ENCODE peak calls at places on chromosomes 5 and 9, in ten cellular contexts. H is pancreas, U is lower leg skin, G is cardiac fibroblast, I is breast epithelium, M is coronary artery, Y is astrocyte of the spinal cord, A is AG09309, R is cardiac muscle cell, J is left ventricle myocardium inferior. N is an unnamed sample.

GRCh38 chr5:38538161-38538560 is 18.3 kb downstream of the LIFR start:
- DNase-seq in H (no peak), U (no peak), G (no peak), I (no peak), M (no peak), Y (no peak), A (no peak), R (no peak), J (no peak), N (no peak)

GRCh38 chr9:73807956-73808355 is 656.3 kb downstream of the ANXA1 start:
- DNase-seq in H (no peak), U (no peak), G (peak), I (no peak), M (no peak), Y (peak), A (no peak), R (no peak), J (no peak), N (no peak)

GRCh38 chr5:20514145-20514544 is 526.1 kb upstream of the CDH18 start:
- DNase-seq in H (no peak), U (no peak), G (no peak), I (no peak), M (no peak), Y (no peak), A (no peak), R (no peak), J (no peak), N (no peak)

GRCh38 chr5:30804739-30805313 is 388.7 kb upstream of the CDH6 start:
- DNase-seq in H (no peak), U (no peak), G (peak), I (no peak), M (no peak), Y (peak), A (no peak), R (peak), J (no peak), N (no peak)

GRCh38 chr9:98890256-98890655 is 53.5 kb upstream of the COL15A1 start:
- DNase-seq in H (peak), U (peak), G (no peak), I (no peak), M (no peak), Y (no peak), A (no peak), R (no peak), J (no peak), N (no peak)

GRCh38 chr5:135135530-135136201 is 101.6 kb upstream of the PITX1 start:
- DNase-seq in H (no peak), U (peak), G (peak), I (no peak), M (peak), Y (peak), A (peak), R (peak), J (peak), N (no peak)

GRCh38 chr5:53246042-53246836 is 136.7 kb upstream of the MOCS2 start:
- DNase-seq in H (no peak), U (no peak), G (peak), I (no peak), M (no peak), Y (peak), A (peak), R (peak), J (no peak), N (no peak)

GRCh38 chr9:119509291-119509905 is 140.2 kb upstream of the BRINP1 start:
- DNase-seq in H (no peak), U (no peak), G (no peak), I (no peak), M (no peak), Y (no peak), A (no peak), R (no peak), J (no peak), N (no peak)

GRCh38 chr9:137286980-137287383 is 9.5 kb downstream of the TOR4A start:
- DNase-seq in H (peak), U (no peak), G (peak), I (no peak), M (no peak), Y (peak), A (no peak), R (peak), J (no peak), N (no peak)

GRCh38 chr9:123724211-123724831 is 205.6 kb downstream of the DENND1A start:
- DNase-seq in H (no peak), U (no peak), G (peak), I (no peak), M (no peak), Y (peak), A (peak), R (peak), J (no peak), N (no peak)

GRCh38 chr5:157172408-157172807 is 6.3 kb upstream of the GARIN3 start:
- DNase-seq in H (no peak), U (no peak), G (no peak), I (no peak), M (no peak), Y (no peak), A (no peak), R (no peak), J (no peak), N (no peak)

GRCh38 chr5:95917207-95917606 is 44.4 kb downstream of the ELL2 start:
- DNase-seq in H (no peak), U (no peak), G (no peak), I (no peak), M (no peak), Y (no peak), A (no peak), R (no peak), J (no peak), N (no peak)

GRCh38 chr5:80502795-80503194 is 14.9 kb downstream of the FAM151B start:
- DNase-seq in H (no peak), U (no peak), G (no peak), I (no peak), M (no peak), Y (no peak), A (no peak), R (no peak), J (no peak), N (no peak)

GRCh38 chr9:124551472-124552339 is 44.5 kb upstream of the NR5A1 start:
- DNase-seq in H (peak), U (no peak), G (peak), I (no peak), M (no peak), Y (peak), A (no peak), R (peak), J (peak), N (no peak)

GRCh38 chr9:16367605-16368424 is 502.7 kb downstream of the BNC2 start:
- DNase-seq in H (no peak), U (no peak), G (peak), I (no peak), M (no peak), Y (peak), A (peak), R (no peak), J (no peak), N (no peak)

GRCh38 chr5:178068293-178068692 is 45.0 kb upstream of the N4BP3 start:
- DNase-seq in H (no peak), U (no peak), G (no peak), I (no peak), M (no peak), Y (no peak), A (no peak), R (no peak), J (no peak), N (no peak)

GRCh38 chr9:128656416-128657343 is at the start of gene DYNC2I2:
- DNase-seq in H (peak), U (peak), G (peak), I (peak), M (peak), Y (peak), A (peak), R (peak), J (peak), N (peak)

GRCh38 chr9:91946196-91946595 is 3.8 kb downstream of the ROR2 start:
- DNase-seq in H (no peak), U (no peak), G (no peak), I (no peak), M (no peak), Y (no peak), A (no peak), R (no peak), J (no peak), N (no peak)

GRCh38 chr9:121048618-121049017 is 1.5 kb downstream of the C5 start:
- DNase-seq in H (no peak), U (no peak), G (no peak), I (no peak), M (no peak), Y (no peak), A (no peak), R (no peak), J (no peak), N (no peak)

GRCh38 chr5:39584921-39585320 is 160.1 kb upstream of the DAB2 start:
- DNase-seq in H (no peak), U (no peak), G (peak), I (no peak), M (no peak), Y (peak), A (no peak), R (peak), J (no peak), N (peak)

GRCh38 chr9:77586591-77586990 is 61.5 kb downstream of the GNA14 start:
- DNase-seq in H (no peak), U (no peak), G (no peak), I (no peak), M (no peak), Y (no peak), A (no peak), R (no peak), J (no peak), N (no peak)

GRCh38 chr9:70419546-70420266 is 5.2 kb upstream of the KLF9 start:
- DNase-seq in H (peak), U (peak), G (peak), I (peak), M (peak), Y (peak), A (peak), R (no peak), J (peak), N (peak)

GRCh38 chr5:109876030-109876726 is 186.5 kb downstream of the MAN2A1 start:
- DNase-seq in H (no peak), U (no peak), G (no peak), I (no peak), M (no peak), Y (no peak), A (no peak), R (no peak), J (no peak), N (no peak)

GRCh38 chr9:37972346-37972745 is 68.4 kb upstream of the SLC25A51 start:
- DNase-seq in H (peak), U (no peak), G (no peak), I (no peak), M (no peak), Y (no peak), A (no peak), R (peak), J (no peak), N (peak)

GRCh38 chr5:108711898-108712297 is 35.8 kb upstream of the FER start:
- DNase-seq in H (no peak), U (no peak), G (no peak), I (no peak), M (no peak), Y (no peak), A (no peak), R (no peak), J (no peak), N (no peak)

GRCh38 chr5:111453747-111454146 is 58.6 kb downstream of the STARD4 start:
- DNase-seq in H (no peak), U (no peak), G (peak), I (no peak), M (no peak), Y (peak), A (peak), R (peak), J (no peak), N (peak)

GRCh38 chr9:101400120-101400519 is 1.5 kb downstream of the ZNF189 start:
- DNase-seq in H (no peak), U (peak), G (peak), I (no peak), M (no peak), Y (no peak), A (no peak), R (peak), J (peak), N (no peak)

GRCh38 chr9:126329476-126330275 is 3.0 kb downstream of the MVB12B start:
- DNase-seq in H (no peak), U (peak), G (no peak), I (no peak), M (peak), Y (no peak), A (no peak), R (no peak), J (no peak), N (no peak)

GRCh38 chr5:81233080-81233634 is at the start of gene CKMT2:
- DNase-seq in H (peak), U (peak), G (peak), I (peak), M (peak), Y (peak), A (no peak), R (peak), J (peak), N (no peak)

GRCh38 chr5:132465095-132465707 is 25.4 kb downstream of the IRF1 start:
- DNase-seq in H (no peak), U (no peak), G (no peak), I (no peak), M (no peak), Y (no peak), A (no peak), R (no peak), J (no peak), N (no peak)

GRCh38 chr5:56814361-56814962 is 887 bp upstream of the MAP3K1 start:
- DNase-seq in H (peak), U (peak), G (peak), I (peak), M (peak), Y (peak), A (no peak), R (no peak), J (peak), N (no peak)

GRCh38 chr9:93071464-93071863 is 13.0 kb downstream of the SUSD3 start:
- DNase-seq in H (no peak), U (no peak), G (peak), I (no peak), M (no peak), Y (no peak), A (no peak), R (peak), J (no peak), N (no peak)

GRCh38 chr5:166948679-166949078 is 1342.8 kb upstream of the WWC1 start:
- DNase-seq in H (no peak), U (no peak), G (no peak), I (no peak), M (no peak), Y (no peak), A (no peak), R (no peak), J (no peak), N (no peak)

GRCh38 chr5:178940569-178941360 is at the start of gene ZNF454:
- DNase-seq in H (peak), U (peak), G (peak), I (peak), M (peak), Y (peak), A (peak), R (peak), J (peak), N (peak)

GRCh38 chr9:132670816-132671371 is 630 bp downstream of the GTF3C4 start:
- DNase-seq in H (peak), U (no peak), G (peak), I (no peak), M (no peak), Y (no peak), A (no peak), R (peak), J (no peak), N (no peak)

GRCh38 chr5:36374275-36374862 is 72.7 kb upstream of the RANBP3L start:
- DNase-seq in H (no peak), U (no peak), G (peak), I (peak), M (no peak), Y (peak), A (peak), R (peak), J (no peak), N (no peak)

GRCh38 chr9:70438341-70438924 is 24.0 kb upstream of the KLF9 start:
- DNase-seq in H (peak), U (no peak), G (peak), I (no peak), M (peak), Y (peak), A (no peak), R (peak), J (peak), N (peak)

GRCh38 chr9:33762343-33762742 is 33.0 kb upstream of the PRSS3 start:
- DNase-seq in H (no peak), U (no peak), G (no peak), I (no peak), M (no peak), Y (no peak), A (no peak), R (no peak), J (no peak), N (no peak)
- TF ChIP-seq CTCF in H (no peak), U (no peak), G (no peak), I (no peak), M (no peak), Y (no peak), A (no peak), R (no peak), J (no peak), N (no peak)

DNA sequence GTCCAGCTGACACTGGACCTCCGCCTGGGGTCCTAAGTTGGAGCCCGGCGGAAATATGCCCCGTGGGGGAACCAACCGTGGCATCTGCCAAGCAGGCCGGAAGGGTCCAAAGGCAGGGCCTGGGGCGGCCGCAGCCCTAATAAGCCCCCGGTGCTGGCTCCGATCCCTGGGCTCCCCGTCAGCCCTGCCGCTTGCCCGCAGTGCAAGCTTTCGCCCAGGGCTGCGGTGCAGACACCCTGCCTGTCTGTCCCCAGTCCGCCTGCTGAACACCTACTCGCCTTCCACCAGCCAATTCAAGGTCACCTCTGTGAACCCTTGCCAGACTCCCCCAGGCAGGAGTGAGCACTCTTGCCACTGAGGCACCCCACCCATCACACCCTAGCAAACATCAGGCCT is 499 bp upstream of the PTGR1 start:
- DNase-seq in H (no peak), U (no peak), G (no peak), I (no peak), M (no peak), Y (no peak), A (no peak), R (no peak), J (no peak), N (no peak)
- H3K4me3 ChIP-seq in H (peak), U (peak), G (peak), I (peak), M (peak), Y (peak), A (peak), R (peak), J (peak), N (peak)

DNA sequence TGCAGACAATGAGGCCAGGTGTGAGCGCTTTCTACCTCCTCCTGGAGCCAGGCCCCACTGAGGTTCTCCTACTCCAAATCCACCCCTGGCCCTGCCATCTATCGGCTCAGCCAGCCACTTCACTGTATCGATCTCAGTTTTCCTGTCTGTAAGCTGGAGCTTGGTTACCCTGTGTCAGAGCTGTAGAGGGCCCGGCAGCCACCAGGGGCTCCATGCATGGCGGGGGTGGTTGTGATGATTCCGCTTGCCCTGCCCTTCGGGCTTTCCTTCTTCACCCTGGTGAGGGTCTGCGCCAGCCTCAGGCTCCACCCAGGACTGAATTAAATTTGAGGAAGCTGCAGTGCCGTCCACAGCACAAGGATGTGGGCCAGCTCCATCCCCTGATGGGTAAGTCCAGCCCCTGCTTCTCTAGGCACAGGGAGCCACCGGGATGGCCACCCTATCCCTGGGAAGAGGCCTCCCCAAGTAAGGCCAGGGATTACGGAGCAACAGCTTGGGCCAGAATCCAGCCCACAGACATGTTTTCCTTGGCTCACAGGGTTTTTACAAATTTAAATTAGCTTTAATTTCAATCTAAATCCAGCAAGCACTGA is 89.0 kb upstream of the FBXW11 start:
- DNase-seq in H (no peak), U (no peak), G (no peak), I (no peak), M (no peak), Y (no peak), A (no peak), R (no peak), J (no peak), N (no peak)
- TF ChIP-seq CTCF in H (no peak), U (no peak), G (no peak), I (no peak), M (no peak), Y (peak), A (no peak), R (no peak), J (no peak), N (peak)

GRCh38 chr5:112734597-112734996 is 3.1 kb upstream of the APC start:
- DNase-seq in H (no peak), U (no peak), G (no peak), I (no peak), M (no peak), Y (no peak), A (no peak), R (no peak), J (no peak), N (no peak)

GRCh38 chr5:112738180-112738560 is 485 bp downstream of the APC start:
- DNase-seq in H (no peak), U (no peak), G (peak), I (no peak), M (no peak), Y (peak), A (no peak), R (peak), J (no peak), N (no peak)

GRCh38 chr5:112737472-112738179 is at the start of gene APC:
- DNase-seq in H (peak), U (peak), G (peak), I (peak), M (peak), Y (peak), A (peak), R (peak), J (peak), N (peak)

GRCh38 chr5:112735702-112736101 is 2.0 kb upstream of the APC start:
- DNase-seq in H (no peak), U (no peak), G (peak), I (no peak), M (no peak), Y (peak), A (no peak), R (peak), J (no peak), N (no peak)

GRCh38 chr5:112737088-112737471 is 605 bp upstream of the APC start:
- DNase-seq in H (no peak), U (no peak), G (peak), I (no peak), M (no peak), Y (peak), A (no peak), R (peak), J (no peak), N (no peak)
- H3K4me3 ChIP-seq in H (peak), U (no peak), G (peak), I (peak), M (peak), Y (peak), A (peak), R (peak), J (peak), N (peak)

DNA sequence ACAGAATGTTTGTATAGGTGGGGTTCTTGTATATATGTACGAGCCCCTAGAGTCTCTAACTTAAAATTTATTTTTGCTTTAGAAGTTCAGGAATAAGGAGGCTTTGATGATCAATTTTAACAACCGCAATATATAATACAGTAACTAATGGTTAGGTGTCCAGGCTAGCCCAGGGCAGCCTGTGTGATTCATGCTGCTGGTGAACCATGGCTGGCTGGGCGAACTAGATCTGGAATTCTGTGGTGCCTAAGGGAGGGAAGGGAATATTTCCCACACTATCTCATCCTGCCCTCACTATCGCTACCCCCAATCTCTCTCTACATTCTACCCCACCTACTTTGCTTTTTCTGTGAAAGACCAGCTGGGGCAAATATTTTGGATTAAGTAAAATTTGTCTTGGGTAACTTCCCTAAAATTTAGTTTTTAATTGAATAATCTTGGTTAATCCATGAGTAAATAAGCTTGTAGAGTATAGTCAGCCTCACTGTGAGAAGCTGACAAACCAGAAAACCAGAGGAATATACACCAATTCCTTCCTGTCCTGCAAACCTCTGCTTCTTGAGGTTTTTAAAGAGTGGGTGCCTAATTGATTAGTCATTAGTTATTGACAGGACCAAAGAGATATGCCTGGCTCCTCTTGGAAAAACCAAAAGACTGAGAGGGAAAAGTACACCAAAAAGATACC is 115.2 kb upstream of the CCDC152 start:
- DNase-seq in H (no peak), U (no peak), G (no peak), I (no peak), M (no peak), Y (no peak), A (no peak), R (no peak), J (no peak), N (no peak)
- TF ChIP-seq CTCF in H (no peak), U (no peak), G (no peak), I (no peak), M (no peak), Y (no peak), A (no peak), R (no peak), J (no peak), N (no peak)

GRCh38 chr9:136258786-136259516 is 13.3 kb upstream of the QSOX2 start:
- DNase-seq in H (no peak), U (no peak), G (no peak), I (no peak), M (no peak), Y (no peak), A (no peak), R (no peak), J (no peak), N (no peak)
- H3K4me3 ChIP-seq in H (no peak), U (no peak), G (no peak), I (no peak), M (no peak), Y (no peak), A (no peak), R (no peak), J (no peak), N (no peak)

N was measured in retinal pigment epithelial cell.